ENCODE peak calls at places on chromosomes 16 and 17, in six cellular contexts. S is sigmoid colon, V is endothelial cell of umbilical vein, E is brain microvascular endothelial cell, M is lower leg skin, W is PC-3. J is an unnamed sample.
A peak's percentile ranks its signal among the peaks of the same experiment; 100 is the strongest.

GRCh38 chr16:82094942-82095540 is 60.0 kb downstream of the HSD17B2 start:
- DNase-seq in S (no peak), M (no peak), E (no peak), V (no peak), W (no peak), J (no peak)

GRCh38 chr17:55063857-55064485 is 95.4 kb downstream of the STXBP4 start:
- DNase-seq in M (no peak), E (no peak), V (no peak), W (no peak), S (no peak), J (no peak)

GRCh38 chr16:81767987-81768592 is 11.0 kb upstream of the PLCG2 start:
- DNase-seq in V (no peak), E (no peak), M (no peak), W (peak; percentile 92), S (no peak), J (no peak)

GRCh38 chr17:1049446-1050225 is 52.7 kb downstream of the TIMM22 start:
- DNase-seq in M (no peak), W (no peak), S (no peak), E (no peak), V (no peak), J (no peak)

GRCh38 chr16:85675528-85675927 is 13.2 kb downstream of the GINS2 start:
- DNase-seq in V (peak; percentile 41), W (no peak), E (peak; percentile 45), S (no peak), M (no peak), J (no peak)

GRCh38 chr16:86833136-86833535 is 254.8 kb downstream of the FOXL1 start:
- DNase-seq in S (peak; percentile 29), E (no peak), V (no peak), W (no peak), M (no peak), J (no peak)

GRCh38 chr17:61250335-61250890 is 149.2 kb upstream of the TBX2 start:
- DNase-seq in S (no peak), M (no peak), E (peak; percentile 75), W (peak; percentile 30), V (no peak), J (peak; percentile 51)

GRCh38 chr16:31435341-31436220 is 7.0 kb downstream of the ZNF843 start:
- DNase-seq in W (no peak), S (peak; percentile 44), M (no peak), E (no peak), V (no peak), J (no peak)

GRCh38 chr17:42814633-42815399 is 9.3 kb downstream of the BECN1 start:
- DNase-seq in M (no peak), E (no peak), W (no peak), S (no peak), V (peak; percentile 63), J (no peak)

GRCh38 chr16:28098171-28098958 is 34.9 kb upstream of the GSG1L start:
- DNase-seq in E (no peak), M (peak; percentile 75), V (no peak), S (no peak), W (no peak), J (no peak)

GRCh38 chr16:14125708-14126107 is 54.6 kb downstream of the MRTFB start:
- DNase-seq in W (no peak), M (no peak), E (no peak), V (peak; percentile 56), S (no peak), J (no peak)

GRCh38 chr17:62823111-62823895 is 15.2 kb upstream of the MARCHF10 start:
- DNase-seq in S (no peak), V (no peak), W (peak; percentile 56), M (peak; percentile 66), E (no peak), J (no peak)

GRCh38 chr17:29569245-29569950 is 897 bp downstream of the TP53I13 start:
- DNase-seq in S (peak; percentile 59), E (no peak), V (no peak), W (peak; percentile 42), M (peak; percentile 72), J (no peak)

GRCh38 chr16:26456074-26456473 is 610.7 kb upstream of the C16orf82 start:
- DNase-seq in S (no peak), V (no peak), W (no peak), E (no peak), M (no peak), J (no peak)

GRCh38 chr17:55588858-55589257 is 77.6 kb upstream of the SMIM36 start:
- DNase-seq in E (no peak), W (no peak), V (peak; percentile 36), S (no peak), M (no peak), J (no peak)

GRCh38 chr16:86424413-86424812 is 85.9 kb upstream of the FOXF1 start:
- DNase-seq in V (no peak), M (no peak), E (no peak), S (peak; percentile 84), W (no peak), J (peak; percentile 58)

GRCh38 chr16:2614761-2615191 is 67.5 kb upstream of the KCTD5 start:
- DNase-seq in M (peak; percentile 77), W (no peak), V (no peak), E (no peak), S (no peak), J (no peak)

GRCh38 chr17:81867123-81867951 is 3.8 kb downstream of the ARHGDIA start:
- DNase-seq in S (no peak), E (peak; percentile 19), M (no peak), W (peak; percentile 56), V (no peak), J (no peak)

GRCh38 chr17:1108810-1109605 is 70.8 kb downstream of the ABR start:
- DNase-seq in M (peak; percentile 91), E (no peak), W (peak; percentile 38), V (peak; percentile 42), S (peak; percentile 80), J (no peak)

GRCh38 chr17:35825206-35825605 is 15.9 kb downstream of the TAF15 start:
- DNase-seq in S (no peak), M (no peak), E (no peak), V (no peak), W (no peak), J (no peak)

GRCh38 chr17:64240261-64240740 is 22.8 kb downstream of the TEX2 start:
- DNase-seq in W (no peak), E (no peak), V (no peak), S (no peak), M (no peak), J (no peak)

GRCh38 chr17:64244165-64244564 is 18.9 kb downstream of the TEX2 start:
- DNase-seq in M (no peak), V (no peak), E (peak; percentile 40), S (no peak), W (no peak), J (no peak)

GRCh38 chr17:64242633-64243032 is 20.4 kb downstream of the TEX2 start:
- DNase-seq in W (no peak), S (no peak), M (no peak), E (no peak), V (no peak), J (no peak)

GRCh38 chr17:64243340-64243739 is 19.7 kb downstream of the TEX2 start:
- DNase-seq in V (no peak), E (no peak), M (no peak), S (no peak), W (no peak), J (no peak)

DNA sequence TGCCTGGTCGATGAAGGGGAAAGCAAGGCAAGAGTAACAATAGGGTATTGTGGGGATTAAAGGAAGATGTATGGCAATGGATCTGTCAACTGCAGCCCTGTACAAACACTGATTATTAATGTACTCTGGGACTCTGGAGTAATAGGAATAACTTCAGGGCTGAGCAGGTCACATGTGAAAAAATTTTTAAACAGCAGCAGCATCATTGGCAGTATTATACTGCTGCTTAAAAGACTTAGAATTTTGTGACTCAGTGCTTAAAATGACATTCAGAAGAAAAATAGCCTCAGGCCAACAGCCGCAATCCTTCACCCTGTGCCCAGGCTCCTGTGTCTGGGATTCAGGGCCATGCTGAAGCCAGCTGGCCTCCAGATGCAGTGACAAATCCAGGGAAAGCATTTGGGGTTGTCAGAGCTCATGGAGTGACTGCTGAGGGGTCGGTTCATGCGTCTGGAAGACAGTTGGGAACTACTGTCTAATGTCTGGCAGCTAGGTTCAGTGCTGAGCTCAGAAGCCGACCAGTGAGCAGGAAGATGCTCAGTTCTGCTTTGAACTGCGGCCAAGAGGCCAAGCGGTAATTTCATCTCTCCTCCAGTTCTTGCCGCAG is 22.2 kb downstream of the TEX2 start:
- DNase-seq in W (peak; percentile 43), S (peak; percentile 92), E (peak; percentile 31), V (peak; percentile 75), M (peak; percentile 89), J (no peak)
- H3K4me3 ChIP-seq in W (no peak overlapping the region), S (no peak overlapping the region), E (no peak overlapping the region), V (no peak overlapping the region), M (no peak overlapping the region), J (no peak overlapping the region)

GRCh38 chr17:7820231-7820630 is 13.8 kb upstream of the KDM6B start:
- DNase-seq in V (no peak), S (no peak), W (no peak), E (no peak), M (no peak), J (no peak)

GRCh38 chr17:7822126-7822525 is 11.9 kb upstream of the KDM6B start:
- DNase-seq in E (no peak), S (no peak), V (no peak), M (no peak), W (no peak), J (no peak)

GRCh38 chr17:7823581-7824001 is 10.4 kb upstream of the KDM6B start:
- DNase-seq in V (no peak), E (no peak), W (no peak), S (no peak), M (peak; percentile 79), J (no peak)

GRCh38 chr17:7824021-7824924 is 9.7 kb upstream of the KDM6B start:
- DNase-seq in S (peak; percentile 66), M (peak; percentile 74), V (no peak), E (no peak), W (no peak), J (no peak)

DNA sequence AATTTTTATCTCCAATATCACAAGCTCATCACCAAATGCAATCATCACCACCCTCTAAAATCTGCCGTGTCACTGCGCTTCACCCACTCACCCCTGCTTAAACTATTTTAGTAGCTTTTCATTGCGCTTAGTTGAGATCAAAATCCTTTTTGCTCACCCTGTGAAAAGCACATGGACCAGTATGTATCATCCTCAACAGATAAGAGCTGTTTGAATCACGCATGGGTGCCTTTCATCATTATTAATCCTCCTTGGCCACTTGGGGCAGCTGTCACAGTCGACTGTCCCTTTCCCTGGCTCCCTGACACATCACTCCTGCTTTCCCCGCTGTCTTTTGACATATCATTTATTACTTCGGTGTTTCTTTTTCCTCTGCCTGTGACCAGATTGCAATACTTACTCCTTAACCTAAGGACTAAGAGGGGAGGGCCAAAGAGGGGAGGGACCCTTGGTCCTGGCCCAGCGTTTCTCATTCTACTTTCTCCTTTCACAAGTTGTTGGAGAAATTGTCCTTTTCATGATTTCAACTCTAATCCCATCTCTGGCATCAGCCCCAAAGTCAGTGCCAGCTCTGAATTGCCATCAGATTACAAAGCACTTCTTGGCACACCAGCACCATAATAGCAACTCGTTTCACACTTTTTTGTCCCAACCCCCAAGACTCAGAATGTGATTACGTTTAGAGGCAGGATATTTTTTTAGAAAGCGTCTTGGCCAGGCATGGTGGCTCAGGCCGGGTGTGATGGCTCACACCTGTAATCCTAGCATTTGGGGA is 8.6 kb upstream of the KDM6B start:
- DNase-seq in E (no peak), V (no peak), M (peak; percentile 68), S (peak; percentile 32), W (peak; percentile 11), J (peak; percentile 76)
- TF ChIP-seq CTCF in E (peak; percentile 39), V (peak; percentile 4), M (no peak), S (no peak), W (peak; percentile 29), J (no peak)

GRCh38 chr17:44314869-44315661 is 6.7 kb downstream of the RUNDC3A start:
- DNase-seq in S (no peak), E (peak; percentile 36), M (no peak), V (no peak), W (peak; percentile 75), J (no peak)
- H3K4me3 ChIP-seq in S (no peak overlapping the region), E (peak overlapping the region; percentile 35), M (no peak overlapping the region), V (no peak overlapping the region), W (peak overlapping the region; percentile 77), J (peak overlapping the region; percentile 47)

GRCh38 chr17:67022451-67022810 is 21.9 kb upstream of the CACNG1 start:
- DNase-seq in V (no peak), M (no peak), W (no peak), E (no peak), S (no peak), J (no peak)
- TF ChIP-seq CTCF in V (no peak), M (no peak), W (no peak), E (no peak), S (no peak), J (no peak)